ENCODE peak calls at places on chromosomes 1 and 21, in eight cellular contexts. O, K, E, G, D, P, R and U are unnamed samples.

GRCh38 chr21:45460611-45461368 is 55.8 kb downstream of the COL18A1 start:
- DNase-seq in O (peak; percentile 88), K (no peak), E (no peak), G (no peak), D (no peak), P (peak; percentile 93), R (peak; percentile 85), U (no peak)

GRCh38 chr1:179875606-179876288 is 1.9 kb downstream of the TOR1AIP2 start:
- DNase-seq in O (no peak), K (no peak), E (no peak), G (no peak), D (no peak), P (no peak), R (no peak), U (no peak)

GRCh38 chr1:117621316-117621715 is 15.5 kb downstream of the TENT5C start:
- DNase-seq in O (no peak), K (no peak), E (no peak), G (no peak), D (no peak), P (no peak), R (no peak), U (no peak)

GRCh38 chr1:41492341-41492848 is 7.9 kb upstream of the EDN2 start:
- DNase-seq in O (no peak), K (no peak), E (no peak), G (no peak), D (no peak), P (no peak), R (no peak), U (peak; percentile 64)

GRCh38 chr1:32386993-32387392 is 7.2 kb downstream of the BSDC1 start:
- DNase-seq in O (no peak), K (no peak), E (no peak), G (no peak), D (no peak), P (no peak), R (no peak), U (no peak)

GRCh38 chr1:228334226-228334935 is 72.3 kb downstream of the TRIM11 start:
- DNase-seq in O (no peak), K (no peak), E (no peak), G (no peak), D (no peak), P (no peak), R (no peak), U (no peak)

GRCh38 chr1:24878775-24879742 is 51.0 kb downstream of the RUNX3 start:
- DNase-seq in O (no peak), K (no peak), E (no peak), G (no peak), D (no peak), P (no peak), R (no peak), U (no peak)

GRCh38 chr1:205438213-205439158 is 16.6 kb upstream of the LEMD1 start:
- DNase-seq in O (peak; percentile 93), K (no peak), E (peak; percentile 67), G (no peak), D (peak; percentile 91), P (peak; percentile 89), R (peak; percentile 88), U (peak; percentile 58)

GRCh38 chr1:76998582-76999189 is 131.4 kb downstream of the ST6GALNAC5 start:
- DNase-seq in O (peak; percentile 70), K (no peak), E (no peak), G (no peak), D (no peak), P (peak; percentile 37), R (peak; percentile 46), U (no peak)

GRCh38 chr1:25867210-25867991 is 8.1 kb downstream of the PAQR7 start:
- DNase-seq in O (no peak), K (no peak), E (no peak), G (no peak), D (no peak), P (no peak), R (no peak), U (peak; percentile 45)

GRCh38 chr1:193712356-193712755 is 525.9 kb upstream of the B3GALT2 start:
- DNase-seq in O (no peak), K (no peak), E (no peak), G (no peak), D (no peak), P (no peak), R (no peak), U (no peak)

GRCh38 chr1:189211742-189212141 is 1265.9 kb downstream of the BRINP3 start:
- DNase-seq in O (no peak), K (no peak), E (no peak), G (no peak), D (no peak), P (no peak), R (peak; percentile 7), U (no peak)

GRCh38 chr1:4395158-4395557 is 259.3 kb upstream of the AJAP1 start:
- DNase-seq in O (no peak), K (no peak), E (no peak), G (no peak), D (no peak), P (no peak), R (no peak), U (no peak)

GRCh38 chr1:114669562-114670082 is at the start of gene DENND2C:
- DNase-seq in O (no peak), K (no peak), E (peak; percentile 47), G (no peak), D (no peak), P (no peak), R (no peak), U (peak; percentile 80)

GRCh38 chr1:100360790-100361232 is 8.5 kb downstream of the CDC14A start:
- DNase-seq in O (peak; percentile 31), K (no peak), E (no peak), G (no peak), D (peak; percentile 10), P (peak; percentile 10), R (peak; percentile 62), U (peak; percentile 45)

GRCh38 chr21:42038826-42039425 is 28.8 kb upstream of the ZBTB21 start:
- DNase-seq in O (peak; percentile 21), K (no peak), E (no peak), G (no peak), D (no peak), P (no peak), R (no peak), U (no peak)

GRCh38 chr1:15184445-15185103 is 31.0 kb downstream of the TMEM51 start:
- DNase-seq in O (no peak), K (no peak), E (no peak), G (no peak), D (no peak), P (no peak), R (no peak), U (no peak)

GRCh38 chr1:234659538-234659937 is 49.6 kb upstream of the IRF2BP2 start:
- DNase-seq in O (peak; percentile 80), K (no peak), E (no peak), G (no peak), D (no peak), P (peak; percentile 63), R (peak; percentile 58), U (no peak)

GRCh38 chr1:42334240-42335049 is 590 bp downstream of the FOXJ3 start:
- DNase-seq in O (peak; percentile 78), K (no peak), E (peak; percentile 22), G (no peak), D (peak; percentile 59), P (peak; percentile 72), R (peak; percentile 74), U (peak; percentile 83)